ENCODE peak calls at places on chromosomes 4 and X, in seven cellular contexts. V is MM.1S, A is astrocyte of the spinal cord, R is cardiac muscle cell, D is BE2C, M is OCI-LY7, L is cardiac fibroblast. H is an unnamed sample.

GRCh38 chr4:47718691-47719090 is 119.2 kb downstream of the CORIN start:
- DNase-seq in V (no peak), A (no peak), R (no peak), D (no peak), M (no peak), L (peak), H (no peak)

GRCh38 chr4:53785996-53786395 is 194.7 kb upstream of the LNX1 start:
- DNase-seq in V (no peak), A (no peak), R (no peak), D (no peak), M (no peak), L (no peak), H (no peak)

GRCh38 chrX:34638116-34638515 is 19.0 kb downstream of the TMEM47 start:
- DNase-seq in V (peak), A (peak), R (peak), D (peak), M (peak), L (peak), H (peak)

GRCh38 chr4:65033899-65034298 is 624.6 kb upstream of the TECRL start:
- DNase-seq in V (no peak), A (peak), R (no peak), D (no peak), M (no peak), L (no peak), H (no peak)

GRCh38 chr4:16967722-16968121 is 69.3 kb upstream of the LDB2 start:
- DNase-seq in V (no peak), A (peak), R (peak), D (no peak), M (no peak), L (no peak), H (no peak)

GRCh38 chrX:79138658-79139241 is 5.7 kb upstream of the GPR174 start:
- DNase-seq in V (peak), A (no peak), R (no peak), D (no peak), M (peak), L (no peak), H (peak)

GRCh38 chr4:139210486-139210885 is 33.5 kb upstream of the ELF2 start:
- DNase-seq in V (no peak), A (no peak), R (no peak), D (no peak), M (no peak), L (no peak), H (no peak)

GRCh38 chr4:7239844-7240243 is 47.5 kb downstream of the SORCS2 start:
- DNase-seq in V (no peak), A (no peak), R (no peak), D (no peak), M (no peak), L (no peak), H (no peak)

GRCh38 chr4:142961866-142962265 is 115.8 kb upstream of the INPP4B start:
- DNase-seq in V (no peak), A (no peak), R (peak), D (no peak), M (peak), L (no peak), H (peak)

GRCh38 chr4:98522603-98523395 is 135.6 kb downstream of the TSPAN5 start:
- DNase-seq in V (no peak), A (peak), R (peak), D (no peak), M (no peak), L (peak), H (no peak)

GRCh38 chrX:47169726-47170515 is 23.7 kb upstream of the UBA1 start:
- DNase-seq in V (no peak), A (peak), R (peak), D (no peak), M (no peak), L (peak), H (no peak)

GRCh38 chr4:139084425-139085093 is 69.0 kb downstream of the NOCT start:
- DNase-seq in V (no peak), A (no peak), R (no peak), D (no peak), M (no peak), L (no peak), H (no peak)

GRCh38 chr4:89307446-89308160 is at the start of gene GPRIN3:
- DNase-seq in V (peak), A (peak), R (peak), D (peak), M (peak), L (no peak), H (no peak)

GRCh38 chr4:41145571-41146078 is 68.7 kb downstream of the APBB2 start:
- DNase-seq in V (peak), A (peak), R (peak), D (no peak), M (peak), L (peak), H (no peak)

GRCh38 chrX:123807825-123808416 is 51.9 kb upstream of the XIAP start:
- DNase-seq in V (no peak), A (peak), R (peak), D (no peak), M (no peak), L (no peak), H (no peak)

GRCh38 chrX:38312436-38312835 is 14.9 kb downstream of the RPGR start:
- DNase-seq in V (no peak), A (peak), R (peak), D (no peak), M (no peak), L (peak), H (no peak)

GRCh38 chrX:150870487-150871340 is 27.8 kb downstream of the CD99L2 start:
- DNase-seq in V (no peak), A (no peak), R (peak), D (no peak), M (no peak), L (peak), H (no peak)

GRCh38 chr4:147725673-147726072 is 6.2 kb upstream of the ARHGAP10 start:
- DNase-seq in V (no peak), A (no peak), R (no peak), D (no peak), M (no peak), L (no peak), H (no peak)

GRCh38 chr4:187304131-187304530 is 580.5 kb upstream of the FAT1 start:
- DNase-seq in V (no peak), A (no peak), R (no peak), D (peak), M (no peak), L (no peak), H (no peak)

GRCh38 chrX:40056420-40056819 is 41.3 kb downstream of the BCOR start:
- DNase-seq in V (no peak), A (no peak), R (no peak), D (no peak), M (no peak), L (no peak), H (no peak)

GRCh38 chr4:150123073-150123472 is 44.8 kb downstream of the DCLK2 start:
- DNase-seq in V (no peak), A (no peak), R (no peak), D (no peak), M (no peak), L (no peak), H (no peak)

GRCh38 chr4:150126201-150126879 is 48.1 kb downstream of the DCLK2 start:
- DNase-seq in V (peak), A (peak), R (peak), D (no peak), M (peak), L (peak), H (no peak)

GRCh38 chr4:150123982-150124670 is 45.9 kb downstream of the DCLK2 start:
- DNase-seq in V (no peak), A (peak), R (no peak), D (no peak), M (no peak), L (no peak), H (no peak)

GRCh38 chr4:150127757-150128156 is 49.5 kb downstream of the DCLK2 start:
- DNase-seq in V (no peak), A (peak), R (no peak), D (no peak), M (no peak), L (peak), H (no peak)

DNA sequence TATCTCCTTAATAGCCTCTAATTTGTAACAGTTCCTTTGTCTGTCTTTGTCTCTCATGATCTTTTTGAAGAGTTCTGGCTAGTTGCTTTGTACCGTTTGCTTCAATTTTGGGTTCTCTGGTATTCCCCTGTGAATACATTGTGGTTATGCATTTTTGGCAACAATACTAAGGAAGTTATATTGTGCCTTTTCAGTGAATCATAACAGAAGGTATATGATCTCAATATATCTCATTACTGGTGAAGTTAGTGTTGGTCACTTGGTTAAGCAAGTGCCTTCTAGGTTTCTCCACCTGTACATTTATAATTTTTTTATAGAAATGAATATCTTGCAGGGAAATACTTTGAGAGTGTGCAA is 48.6 kb downstream of the DCLK2 start:
- DNase-seq in V (peak), A (peak), R (peak), D (no peak), M (no peak), L (peak), H (no peak)
- H3K4me3 ChIP-seq in V (no peak), A (no peak), R (no peak), D (no peak), M (no peak), L (no peak), H (no peak)

GRCh38 chrX:133307637-133308485 is 89.7 kb upstream of the TFDP3 start:
- DNase-seq in V (no peak), A (no peak), R (peak), D (no peak), M (no peak), L (no peak), H (no peak)
- H3K4me3 ChIP-seq in V (no peak), A (no peak), R (no peak), D (no peak), M (no peak), L (no peak), H (no peak)

GRCh38 chr4:2746891-2747695 is 9.0 kb downstream of the TNIP2 start:
- DNase-seq in V (no peak), A (no peak), R (no peak), D (no peak), M (no peak), L (no peak), H (no peak)
- H3K4me3 ChIP-seq in V (peak), A (no peak), R (no peak), D (no peak), M (no peak), L (no peak), H (no peak)

GRCh38 chr4:159227984-159228383 is 125.1 kb downstream of the RAPGEF2 start:
- DNase-seq in V (no peak), A (peak), R (peak), D (peak), M (no peak), L (peak), H (no peak)
- H3K4me3 ChIP-seq in V (no peak), A (peak), R (peak), D (peak), M (no peak), L (peak), H (no peak)

GRCh38 chrX:120456973-120457372 is 12.1 kb downstream of the LAMP2 start:
- DNase-seq in V (peak), A (peak), R (no peak), D (no peak), M (peak), L (peak), H (peak)
- H3K4me3 ChIP-seq in V (peak), A (no peak), R (no peak), D (no peak), M (peak), L (no peak), H (peak)

DNA sequence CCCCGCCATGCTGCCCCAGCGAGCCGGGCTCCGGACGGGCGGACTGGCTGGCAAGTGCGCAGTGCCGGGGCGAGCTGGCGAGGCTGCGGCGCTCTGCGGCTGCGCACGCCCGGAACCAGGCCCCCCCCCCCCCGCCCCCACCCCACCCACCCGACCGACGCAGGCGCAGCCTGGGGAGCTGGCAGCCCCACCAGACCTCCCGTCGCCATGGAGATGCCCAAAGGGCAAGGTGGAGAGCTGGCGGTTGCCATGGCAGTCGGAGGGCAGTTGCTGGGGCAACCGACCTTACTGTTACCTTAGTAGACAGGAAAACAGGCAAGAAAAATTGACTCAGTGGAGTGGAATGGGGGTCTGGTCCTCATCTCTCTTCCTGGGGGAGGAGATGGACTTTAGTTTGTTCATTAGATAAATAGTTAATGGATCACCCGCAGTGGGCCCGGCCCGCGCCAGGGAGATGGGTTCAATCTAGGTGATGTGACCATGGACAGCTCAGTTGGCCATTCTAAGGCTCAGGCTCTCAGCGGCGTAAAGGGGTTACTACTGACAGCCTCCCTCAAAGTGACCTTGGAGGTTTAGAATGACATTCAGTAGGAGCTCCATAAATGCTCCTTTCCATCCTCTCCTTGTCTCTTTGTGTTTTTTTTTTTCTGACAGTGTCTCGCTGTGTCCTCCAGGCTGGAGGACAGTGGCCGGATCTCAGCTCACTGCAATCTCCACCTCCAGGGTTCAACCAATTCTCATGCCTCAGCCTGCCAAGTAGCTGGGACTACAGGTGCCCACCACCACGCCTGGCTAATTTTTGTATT is at the start of gene PCSK1N:
- DNase-seq in V (no peak), A (no peak), R (no peak), D (peak), M (no peak), L (no peak), H (no peak)
- H3K4me3 ChIP-seq in V (peak), A (peak), R (peak), D (peak), M (no peak), L (no peak), H (no peak)

GRCh38 chr4:176044589-176044951 is 21.1 kb upstream of the WDR17 start:
- DNase-seq in V (no peak), A (peak), R (peak), D (no peak), M (no peak), L (no peak), H (no peak)
- H3K4me3 ChIP-seq in V (no peak), A (no peak), R (no peak), D (no peak), M (no peak), L (no peak), H (no peak)

DNA sequence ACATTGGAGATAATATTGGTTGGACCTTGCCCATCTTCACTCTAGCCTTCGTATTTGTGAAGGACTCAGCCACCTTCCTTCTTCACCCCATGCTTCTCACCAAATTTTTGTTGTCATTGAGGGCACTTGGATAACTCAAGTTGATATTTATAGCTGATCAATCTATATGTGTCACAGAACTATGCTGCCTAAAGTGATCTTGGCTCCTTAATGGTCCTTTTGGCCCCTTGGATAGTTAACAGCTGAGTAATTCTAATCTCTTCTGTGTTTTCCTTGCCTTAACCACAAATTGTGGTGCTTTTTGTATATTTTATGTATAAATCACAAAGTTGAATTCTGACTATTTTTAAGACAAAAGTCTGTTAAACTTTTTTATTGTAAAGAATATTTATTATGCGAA is 6.6 kb downstream of the SPRY1 start:
- DNase-seq in V (no peak), A (no peak), R (no peak), D (no peak), M (no peak), L (no peak), H (no peak)
- H3K4me3 ChIP-seq in V (no peak), A (no peak), R (no peak), D (no peak), M (no peak), L (peak), H (no peak)

GRCh38 chr4:3481113-3481531 is 18.0 kb downstream of the DOK7 start:
- DNase-seq in V (no peak), A (no peak), R (no peak), D (no peak), M (no peak), L (no peak), H (no peak)
- H3K4me3 ChIP-seq in V (no peak), A (no peak), R (no peak), D (no peak), M (no peak), L (no peak), H (no peak)